ENCODE peak calls at places on chromosomes 11 and 22, in four cellular contexts. Y, T, A and V are unnamed samples.

GRCh38 chr22:38236786-38237185 is 35.0 kb downstream of the MAFF start:
- DNase-seq in Y (no peak), T (no peak), A (no peak), V (peak)

GRCh38 chr11:108751444-108751843 is 86.6 kb downstream of the DDX10 start:
- DNase-seq in Y (no peak), T (no peak), A (no peak), V (no peak)

GRCh38 chr11:87173185-87174039 is 135.7 kb downstream of the TMEM135 start:
- DNase-seq in Y (no peak), T (peak), A (peak), V (peak)

GRCh38 chr22:49535126-49535525 is 292.5 kb downstream of the BRD1 start:
- DNase-seq in Y (no peak), T (no peak), A (no peak), V (no peak)

GRCh38 chr11:11037162-11037732 is 179.4 kb upstream of the ZBED5 start:
- DNase-seq in Y (no peak), T (no peak), A (no peak), V (no peak)

GRCh38 chr11:92546089-92546488 is 321.5 kb downstream of the FAT3 start:
- DNase-seq in Y (no peak), T (no peak), A (no peak), V (no peak)

GRCh38 chr11:102666331-102666957 is 39.1 kb downstream of the MMP27 start:
- DNase-seq in Y (peak), T (peak), A (peak), V (peak)

GRCh38 chr11:130677486-130678153 is 229.2 kb downstream of the ADAMTS15 start:
- DNase-seq in Y (peak), T (peak), A (no peak), V (peak)

GRCh38 chr22:35407352-35407751 is 7.4 kb downstream of the MCM5 start:
- DNase-seq in Y (no peak), T (no peak), A (no peak), V (no peak)

GRCh38 chr11:45652781-45653180 is 12.6 kb downstream of the CHST1 start:
- DNase-seq in Y (peak), T (no peak), A (no peak), V (peak)

GRCh38 chr11:36235750-36236149 is 53.5 kb downstream of the COMMD9 start:
- DNase-seq in Y (no peak), T (peak), A (no peak), V (no peak)

GRCh38 chr11:28170759-28171158 is 62.6 kb downstream of the METTL15 start:
- DNase-seq in Y (no peak), T (no peak), A (no peak), V (no peak)

GRCh38 chr11:131867457-131868257 is 497.2 kb downstream of the NTM start:
- DNase-seq in Y (peak), T (peak), A (no peak), V (peak)

GRCh38 chr22:50085211-50085999 is at the start of gene MLC1:
- DNase-seq in Y (no peak), T (no peak), A (no peak), V (no peak)

GRCh38 chr11:118051611-118052461 is 25.0 kb upstream of the TMPRSS4 start:
- DNase-seq in Y (no peak), T (no peak), A (no peak), V (no peak)

GRCh38 chr22:28001171-28001835 is 82.2 kb upstream of the PITPNB start:
- DNase-seq in Y (no peak), T (no peak), A (no peak), V (no peak)

GRCh38 chr11:119237515-119237914 is 31.4 kb downstream of the CBL start:
- DNase-seq in Y (no peak), T (no peak), A (no peak), V (no peak)

GRCh38 chr22:46845281-46846153 is 83.1 kb downstream of the TBC1D22A start:
- DNase-seq in Y (no peak), T (no peak), A (no peak), V (peak)

GRCh38 chr11:96481806-96482592 is 92.2 kb downstream of the JRKL start:
- DNase-seq in Y (no peak), T (no peak), A (no peak), V (no peak)

GRCh38 chr11:115471367-115471766 is 32.8 kb downstream of the CADM1 start:
- DNase-seq in Y (no peak), T (peak), A (no peak), V (no peak)

GRCh38 chr11:32333335-32333991 is 101.9 kb downstream of the WT1 start:
- DNase-seq in Y (peak), T (peak), A (no peak), V (peak)
- TF ChIP-seq CTCF in Y (peak), T (peak), A (no peak), V (peak)

GRCh38 chr11:114060402-114061052 is 1.0 kb downstream of the ZBTB16 start:
- DNase-seq in Y (peak), T (peak), A (no peak), V (no peak)

GRCh38 chr11:114059984-114060401 is 482 bp downstream of the ZBTB16 start:
- DNase-seq in Y (peak), T (no peak), A (no peak), V (no peak)

GRCh38 chr11:114058026-114058706 is 1.3 kb upstream of the ZBTB16 start:
- DNase-seq in Y (peak), T (peak), A (no peak), V (no peak)

GRCh38 chr11:114058871-114059277 is 637 bp upstream of the ZBTB16 start:
- DNase-seq in Y (peak), T (peak), A (no peak), V (no peak)

DNA sequence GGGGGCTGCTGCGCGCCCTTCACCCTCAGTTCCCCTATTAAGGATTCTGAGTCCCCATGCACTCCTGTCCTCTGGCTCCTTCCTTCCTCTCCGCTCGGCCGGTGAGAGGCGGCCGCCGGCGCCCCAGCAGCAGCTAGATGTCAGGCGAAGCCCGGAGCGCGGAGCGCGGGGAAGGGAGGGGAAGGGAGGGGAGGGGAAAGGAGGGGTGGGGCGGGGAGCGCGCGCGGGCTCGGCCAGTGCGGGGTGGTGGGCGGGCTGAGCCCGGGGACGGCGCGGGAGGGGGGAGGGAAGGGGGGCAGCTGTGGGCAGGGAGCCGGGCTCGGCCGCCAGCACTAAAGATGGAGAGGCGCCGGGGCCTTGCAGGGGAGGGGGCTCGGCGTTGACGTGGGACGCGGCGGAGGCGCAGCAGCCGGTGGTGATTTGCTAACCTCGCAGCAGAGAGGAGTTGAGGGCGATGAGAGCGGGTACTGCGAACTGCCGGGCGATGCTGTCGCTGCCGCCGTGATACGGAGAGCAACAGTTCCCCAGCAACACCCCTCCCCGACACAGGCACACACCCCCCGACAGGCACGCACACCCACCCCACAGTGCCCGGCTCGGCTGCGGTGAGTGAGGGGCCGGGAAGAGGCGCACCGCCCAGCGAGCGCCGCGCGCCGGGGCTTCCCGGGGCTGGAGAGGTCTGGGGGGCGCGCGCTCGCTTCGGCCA is at the start of gene ZBTB16:
- DNase-seq in Y (peak), T (peak), A (no peak), V (no peak)
- TF ChIP-seq EZH2 in Y (no peak), T (no peak), A (no peak), V (no peak)

GRCh38 chr11:19646921-19647320 is 65.7 kb upstream of the NAV2 start:
- DNase-seq in Y (no peak), T (no peak), A (no peak), V (peak)
- TF ChIP-seq CTCF in Y (no peak), T (no peak), A (no peak), V (no peak)

GRCh38 chr11:71252434-71252781 is at the start of gene SHANK2:
- DNase-seq in Y (peak), T (peak), A (no peak), V (peak)
- TF ChIP-seq EZH2 in Y (no peak), T (no peak), A (no peak), V (no peak)

GRCh38 chr22:41501209-41501608 is 32.3 kb downstream of the ACO2 start:
- DNase-seq in Y (peak), T (no peak), A (no peak), V (no peak)
- TF ChIP-seq CTCF in Y (peak), T (no peak), A (peak), V (peak)

DNA sequence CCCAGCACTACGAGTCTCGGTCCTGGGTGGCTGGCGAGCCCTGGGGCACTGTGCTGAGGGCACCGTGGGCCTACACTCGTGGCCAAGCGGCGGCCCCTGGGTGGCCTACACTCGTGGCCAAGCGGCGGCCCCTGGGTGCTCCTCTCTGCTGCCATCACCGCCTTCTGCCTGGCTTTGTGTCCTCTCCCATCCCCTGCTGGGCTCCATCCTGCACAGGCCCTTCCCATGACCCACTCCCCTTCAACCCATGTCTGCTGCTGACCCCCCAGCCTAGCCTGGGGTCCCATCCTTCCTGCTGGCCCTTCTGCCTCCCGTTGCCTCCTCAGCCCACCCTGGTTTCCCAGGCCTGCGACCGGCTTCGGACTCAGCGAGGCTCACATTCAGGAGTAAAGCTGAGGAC is 87.4 kb upstream of the CLDN5 start:
- DNase-seq in Y (no peak), T (no peak), A (no peak), V (no peak)
- TF ChIP-seq EZH2 in Y (no peak), T (no peak), A (no peak), V (no peak)